ENCODE peak calls at places on chromosomes 4 and X, in five cellular contexts. One of them, this sample, is unnamed.

GRCh38 chr4:153326513-153326912 is 18.0 kb upstream of the MND1 start:
- DNase-seq in activated T-cell treated with anti-CD3 and anti-CD28 coated beads for 48 hours: no peak
- DNase-seq in A673: no peak
- DNase-seq in WERI-Rb-1: no peak
- DNase-seq in endothelial cell: no peak
- DNase-seq in this sample: no peak

GRCh38 chr4:178752954-178753525 is 1310.8 kb upstream of the AGA start:
- DNase-seq in endothelial cell: no peak
- DNase-seq in A673: peak
- DNase-seq in WERI-Rb-1: no peak
- DNase-seq in activated T-cell treated with anti-CD3 and anti-CD28 coated beads for 48 hours: no peak
- DNase-seq in this sample: no peak

GRCh38 chr4:173333658-173334084 is 487 bp downstream of the HMGB2 start:
- DNase-seq in A673: peak
- DNase-seq in endothelial cell: peak
- DNase-seq in activated T-cell treated with anti-CD3 and anti-CD28 coated beads for 48 hours: no peak
- DNase-seq in WERI-Rb-1: peak
- DNase-seq in this sample: peak

GRCh38 chr4:3311095-3311372 is 18.2 kb downstream of the RGS12 start:
- DNase-seq in WERI-Rb-1: no peak
- DNase-seq in A673: no peak
- DNase-seq in endothelial cell: no peak
- DNase-seq in activated T-cell treated with anti-CD3 and anti-CD28 coated beads for 48 hours: no peak
- DNase-seq in this sample: no peak

GRCh38 chr4:39814403-39815185 is 116.7 kb downstream of the UBE2K start:
- DNase-seq in activated T-cell treated with anti-CD3 and anti-CD28 coated beads for 48 hours: no peak
- DNase-seq in WERI-Rb-1: no peak
- DNase-seq in A673: no peak
- DNase-seq in endothelial cell: no peak
- DNase-seq in this sample: peak

GRCh38 chr4:36285784-36286480 is 4.5 kb downstream of the DTHD1 start:
- DNase-seq in activated T-cell treated with anti-CD3 and anti-CD28 coated beads for 48 hours: peak
- DNase-seq in WERI-Rb-1: no peak
- DNase-seq in endothelial cell: no peak
- DNase-seq in A673: no peak
- DNase-seq in this sample: peak

GRCh38 chrX:29561417-29561816 is 653.9 kb upstream of the MAGEB2 start:
- DNase-seq in activated T-cell treated with anti-CD3 and anti-CD28 coated beads for 48 hours: no peak
- DNase-seq in endothelial cell: no peak
- DNase-seq in WERI-Rb-1: no peak
- DNase-seq in A673: no peak
- DNase-seq in this sample: no peak

GRCh38 chr4:150126880-150127236 is 48.6 kb downstream of the DCLK2 start:
- DNase-seq in A673: no peak
- DNase-seq in WERI-Rb-1: no peak
- DNase-seq in activated T-cell treated with anti-CD3 and anti-CD28 coated beads for 48 hours: no peak
- DNase-seq in endothelial cell: no peak
- DNase-seq in this sample: no peak

GRCh38 chr4:159267023-159267939 is 164.4 kb downstream of the RAPGEF2 start:
- DNase-seq in WERI-Rb-1: no peak
- DNase-seq in A673: no peak
- DNase-seq in endothelial cell: no peak
- DNase-seq in activated T-cell treated with anti-CD3 and anti-CD28 coated beads for 48 hours: no peak
- DNase-seq in this sample: no peak

GRCh38 chrX:10325606-10326005 is 168.8 kb downstream of the CLCN4 start:
- DNase-seq in A673: peak
- DNase-seq in endothelial cell: no peak
- DNase-seq in WERI-Rb-1: no peak
- DNase-seq in activated T-cell treated with anti-CD3 and anti-CD28 coated beads for 48 hours: no peak
- DNase-seq in this sample: no peak

GRCh38 chr4:126591583-126591982 is 1041.2 kb upstream of the INTU start:
- DNase-seq in activated T-cell treated with anti-CD3 and anti-CD28 coated beads for 48 hours: no peak
- DNase-seq in A673: no peak
- DNase-seq in endothelial cell: no peak
- DNase-seq in WERI-Rb-1: no peak
- DNase-seq in this sample: no peak

GRCh38 chrX:121389976-121390709 is 342.7 kb downstream of the GLUD2 start:
- DNase-seq in endothelial cell: no peak
- DNase-seq in activated T-cell treated with anti-CD3 and anti-CD28 coated beads for 48 hours: no peak
- DNase-seq in A673: no peak
- DNase-seq in WERI-Rb-1: no peak
- DNase-seq in this sample: no peak

GRCh38 chr4:118941149-118941548 is 52.5 kb downstream of the SYNPO2 start:
- DNase-seq in A673: no peak
- DNase-seq in WERI-Rb-1: no peak
- DNase-seq in endothelial cell: no peak
- DNase-seq in activated T-cell treated with anti-CD3 and anti-CD28 coated beads for 48 hours: no peak
- DNase-seq in this sample: no peak

GRCh38 chr4:6470502-6471302 is 1.7 kb downstream of the PPP2R2C start:
- DNase-seq in activated T-cell treated with anti-CD3 and anti-CD28 coated beads for 48 hours: no peak
- DNase-seq in WERI-Rb-1: no peak
- DNase-seq in A673: no peak
- DNase-seq in endothelial cell: peak
- DNase-seq in this sample: no peak

GRCh38 chr4:105765690-105766407 is 57.3 kb downstream of the GSTCD start:
- DNase-seq in endothelial cell: no peak
- DNase-seq in A673: peak
- DNase-seq in WERI-Rb-1: no peak
- DNase-seq in activated T-cell treated with anti-CD3 and anti-CD28 coated beads for 48 hours: no peak
- DNase-seq in this sample: no peak

GRCh38 chr4:86013623-86014022 is 346.2 kb downstream of the MAPK10 start:
- DNase-seq in A673: no peak
- DNase-seq in endothelial cell: no peak
- DNase-seq in activated T-cell treated with anti-CD3 and anti-CD28 coated beads for 48 hours: no peak
- DNase-seq in WERI-Rb-1: no peak
- DNase-seq in this sample: no peak

GRCh38 chr4:20464381-20464780 is 212.7 kb downstream of the SLIT2 start:
- DNase-seq in WERI-Rb-1: no peak
- DNase-seq in A673: no peak
- DNase-seq in activated T-cell treated with anti-CD3 and anti-CD28 coated beads for 48 hours: no peak
- DNase-seq in endothelial cell: no peak
- DNase-seq in this sample: no peak

GRCh38 chrX:129769467-129770154 is 10.1 kb upstream of the SASH3 start:
- DNase-seq in WERI-Rb-1: no peak
- DNase-seq in A673: no peak
- DNase-seq in endothelial cell: no peak
- DNase-seq in activated T-cell treated with anti-CD3 and anti-CD28 coated beads for 48 hours: peak
- DNase-seq in this sample: peak

GRCh38 chr4:146916479-146917076 is 29.1 kb downstream of the TTC29 start:
- DNase-seq in WERI-Rb-1: peak
- DNase-seq in A673: peak
- DNase-seq in activated T-cell treated with anti-CD3 and anti-CD28 coated beads for 48 hours: no peak
- DNase-seq in endothelial cell: peak
- DNase-seq in this sample: no peak

GRCh38 chrX:41238543-41238942 is 95.4 kb upstream of the DDX3X start:
- DNase-seq in activated T-cell treated with anti-CD3 and anti-CD28 coated beads for 48 hours: no peak
- DNase-seq in A673: peak
- DNase-seq in endothelial cell: no peak
- DNase-seq in WERI-Rb-1: no peak
- DNase-seq in this sample: no peak

GRCh38 chr4:163343604-163344146 is at the start of gene NPY5R:
- DNase-seq in endothelial cell: peak
- DNase-seq in WERI-Rb-1: peak
- DNase-seq in activated T-cell treated with anti-CD3 and anti-CD28 coated beads for 48 hours: no peak
- DNase-seq in A673: peak
- DNase-seq in this sample: no peak

GRCh38 chr4:16225996-16226815 is at the start of gene TAPT1:
- DNase-seq in WERI-Rb-1: peak
- DNase-seq in endothelial cell: peak
- DNase-seq in A673: peak
- DNase-seq in activated T-cell treated with anti-CD3 and anti-CD28 coated beads for 48 hours: peak
- DNase-seq in this sample: peak

This sample was measured in stimulated activated naive CD8-positive, alpha-beta T cell treated with anti-CD3 and anti-CD28 coated beads, Interleukin-15, amount 100 ng/mL, for 72 hours.